ENCODE peak calls at places on chromosomes 13 and 19, in nine cellular contexts. M is astrocyte; O is SK-N-SH; Z is fibroblast of lung; J is stomach; B is CD4-positive, alpha-beta memory T cell; Q is foreskin fibroblast; V is cardiac fibroblast; S is colonic mucosa. C is an unnamed sample.

GRCh38 chr13:44116562-44117315 is 237.0 kb downstream of the LACC1 start:
- DNase-seq in M (no peak), O (no peak), Z (peak), J (no peak), B (no peak), Q (peak), V (peak), S (no peak), C (no peak)

GRCh38 chr13:97282705-97283104 is 60.6 kb downstream of the MBNL2 start:
- DNase-seq in M (peak), O (no peak), Z (peak), J (no peak), B (no peak), Q (no peak), V (no peak), S (no peak), C (no peak)

GRCh38 chr19:30596813-30597399 is 224.7 kb downstream of the ZNF536 start:
- DNase-seq in M (no peak), O (no peak), Z (no peak), J (no peak), B (no peak), Q (no peak), V (no peak), S (no peak), C (no peak)

GRCh38 chr13:110306960-110307696 is at the start of the genes COL4A1 and COL4A2:
- DNase-seq in M (peak), O (peak), Z (peak), J (no peak), B (no peak), Q (peak), V (peak), S (peak), C (no peak)

GRCh38 chr13:102726430-102726829 is 31.6 kb upstream of the METTL21C start:
- DNase-seq in M (no peak), O (no peak), Z (no peak), J (no peak), B (no peak), Q (no peak), V (no peak), S (no peak), C (peak)

GRCh38 chr19:29655648-29656335 is 9.5 kb upstream of the PLEKHF1 start:
- DNase-seq in M (no peak), O (no peak), Z (no peak), J (no peak), B (no peak), Q (no peak), V (no peak), S (no peak), C (no peak)

GRCh38 chr19:16608290-16608704 is 19.7 kb downstream of the MED26 start:
- DNase-seq in M (peak), O (no peak), Z (peak), J (no peak), B (no peak), Q (peak), V (peak), S (no peak), C (no peak)

GRCh38 chr19:39167461-39168257 is 29.1 kb upstream of the NCCRP1 start:
- DNase-seq in M (no peak), O (no peak), Z (no peak), J (peak), B (no peak), Q (no peak), V (no peak), S (peak), C (no peak)

GRCh38 chr13:91719033-91719432 is 320.6 kb downstream of the GPC5 start:
- DNase-seq in M (peak), O (no peak), Z (peak), J (no peak), B (no peak), Q (no peak), V (no peak), S (no peak), C (no peak)

GRCh38 chr19:7482584-7483439 is 6.0 kb downstream of the PEX11G start:
- DNase-seq in M (no peak), O (peak), Z (no peak), J (no peak), B (no peak), Q (peak), V (no peak), S (peak), C (no peak)

GRCh38 chr19:54203151-54203611 is 2.5 kb downstream of the RPS9 start:
- DNase-seq in M (no peak), O (no peak), Z (peak), J (peak), B (no peak), Q (no peak), V (no peak), S (peak), C (no peak)

GRCh38 chr13:45108716-45109706 is 11.3 kb upstream of the GTF2F2 start:
- DNase-seq in M (peak), O (no peak), Z (peak), J (no peak), B (no peak), Q (peak), V (peak), S (no peak), C (peak)

GRCh38 chr19:10566658-10567410 is 1.0 kb upstream of the KRI1 start:
- DNase-seq in M (no peak), O (no peak), Z (no peak), J (no peak), B (peak), Q (no peak), V (no peak), S (peak), C (peak)

GRCh38 chr13:29508874-29509249 is 86.6 kb downstream of the SLC7A1 start:
- DNase-seq in M (no peak), O (no peak), Z (no peak), J (no peak), B (no peak), Q (no peak), V (no peak), S (no peak), C (no peak)

GRCh38 chr13:50914301-50914700 is 4.7 kb downstream of the RNASEH2B start:
- DNase-seq in M (peak), O (no peak), Z (peak), J (no peak), B (no peak), Q (peak), V (peak), S (no peak), C (no peak)

GRCh38 chr13:107473255-107473654 is 742.1 kb downstream of the LIG4 start:
- DNase-seq in M (no peak), O (no peak), Z (no peak), J (no peak), B (no peak), Q (no peak), V (no peak), S (no peak), C (no peak)

GRCh38 chr19:48190288-48191284 is 20.1 kb downstream of the ZSWIM9 start:
- DNase-seq in M (peak), O (no peak), Z (peak), J (peak), B (peak), Q (peak), V (peak), S (no peak), C (no peak)

GRCh38 chr19:48490980-48491792 is 20.4 kb downstream of the LMTK3 start:
- DNase-seq in M (no peak), O (peak), Z (no peak), J (peak), B (peak), Q (peak), V (no peak), S (peak), C (peak)

GRCh38 chr13:99133230-99133629 is 67.4 kb upstream of the UBAC2 start:
- DNase-seq in M (no peak), O (no peak), Z (no peak), J (no peak), B (no peak), Q (no peak), V (no peak), S (no peak), C (no peak)

GRCh38 chr19:32203161-32203560 is 142.2 kb upstream of the ZNF507 start:
- DNase-seq in M (no peak), O (no peak), Z (no peak), J (no peak), B (no peak), Q (no peak), V (no peak), S (no peak), C (no peak)

GRCh38 chr13:33090755-33091454 is 74.7 kb downstream of the KL start:
- DNase-seq in M (no peak), O (no peak), Z (no peak), J (no peak), B (no peak), Q (no peak), V (no peak), S (no peak), C (no peak)

GRCh38 chr13:98945863-98946605 is 31.8 kb downstream of the DOCK9 start:
- DNase-seq in M (no peak), O (no peak), Z (no peak), J (no peak), B (no peak), Q (no peak), V (no peak), S (no peak), C (no peak)

GRCh38 chr19:45357445-45357783 is 13.0 kb downstream of the ERCC2 start:
- DNase-seq in M (no peak), O (no peak), Z (no peak), J (no peak), B (no peak), Q (no peak), V (no peak), S (no peak), C (no peak)

GRCh38 chr19:18603255-18603957 is 3.2 kb downstream of the CRLF1 start:
- DNase-seq in M (no peak), O (peak), Z (peak), J (no peak), B (no peak), Q (peak), V (peak), S (no peak), C (peak)

GRCh38 chr19:4267101-4267900 is 11.8 kb upstream of the SHD start:
- DNase-seq in M (no peak), O (peak), Z (peak), J (peak), B (peak), Q (peak), V (peak), S (peak), C (peak)

GRCh38 chr19:17069249-17069648 is 6.0 kb downstream of the HAUS8 start:
- DNase-seq in M (no peak), O (no peak), Z (no peak), J (no peak), B (no peak), Q (no peak), V (no peak), S (no peak), C (no peak)

GRCh38 chr13:73173160-73173905 is 114.5 kb downstream of the KLF5 start:
- DNase-seq in M (no peak), O (no peak), Z (no peak), J (no peak), B (no peak), Q (no peak), V (no peak), S (no peak), C (no peak)

GRCh38 chr13:36858285-36858684 is 39.3 kb downstream of the RFXAP start:
- DNase-seq in M (peak), O (peak), Z (peak), J (no peak), B (no peak), Q (peak), V (peak), S (no peak), C (peak)

GRCh38 chr19:35269425-35270117 is 809 bp downstream of the USF2 start:
- DNase-seq in M (peak), O (peak), Z (peak), J (peak), B (peak), Q (peak), V (peak), S (peak), C (peak)

GRCh38 chr19:43498233-43498830 is 6.2 kb downstream of the PHLDB3 start:
- DNase-seq in M (no peak), O (no peak), Z (no peak), J (no peak), B (no peak), Q (no peak), V (no peak), S (no peak), C (no peak)

GRCh38 chr19:49890349-49891311 is 6.1 kb downstream of the IL4I1 start:
- DNase-seq in M (no peak), O (peak), Z (no peak), J (peak), B (peak), Q (peak), V (no peak), S (peak), C (peak)

GRCh38 chr13:113838711-113839201 is 25.1 kb downstream of the GAS6 start:
- DNase-seq in M (no peak), O (no peak), Z (no peak), J (no peak), B (no peak), Q (peak), V (no peak), S (no peak), C (peak)

GRCh38 chr19:5953680-5954213 is 24.2 kb downstream of the RANBP3 start:
- DNase-seq in M (peak), O (no peak), Z (peak), J (no peak), B (peak), Q (no peak), V (peak), S (no peak), C (no peak)

GRCh38 chr19:3360494-3361383 is 5.6 kb upstream of the NFIC start:
- DNase-seq in M (no peak), O (peak), Z (peak), J (peak), B (peak), Q (peak), V (peak), S (peak), C (peak)

GRCh38 chr19:3638208-3639193 is 11.9 kb upstream of the CACTIN start:
- DNase-seq in M (no peak), O (no peak), Z (no peak), J (no peak), B (no peak), Q (no peak), V (no peak), S (no peak), C (no peak)

GRCh38 chr19:45153339-45154063 is 7.3 kb downstream of the NKPD1 start:
- DNase-seq in M (peak), O (peak), Z (peak), J (peak), B (peak), Q (peak), V (peak), S (peak), C (peak)

GRCh38 chr13:110722971-110723370 is 9.5 kb downstream of the ING1 start:
- DNase-seq in M (no peak), O (no peak), Z (no peak), J (no peak), B (no peak), Q (no peak), V (no peak), S (no peak), C (no peak)

GRCh38 chr13:32622827-32623226 is 36.6 kb downstream of the PDS5B start:
- DNase-seq in M (no peak), O (no peak), Z (no peak), J (no peak), B (no peak), Q (no peak), V (no peak), S (no peak), C (no peak)

GRCh38 chr19:29546583-29547190 is 20.9 kb downstream of the VSTM2B start:
- DNase-seq in M (no peak), O (peak), Z (no peak), J (no peak), B (no peak), Q (no peak), V (no peak), S (no peak), C (no peak)

GRCh38 chr19:54523403-54523802 is 20.8 kb downstream of the LAIR2 start:
- DNase-seq in M (no peak), O (no peak), Z (peak), J (no peak), B (no peak), Q (peak), V (peak), S (no peak), C (peak)

GRCh38 chr13:48414501-48414900 is 1.6 kb upstream of the LPAR6 start:
- DNase-seq in M (no peak), O (no peak), Z (no peak), J (no peak), B (no peak), Q (no peak), V (no peak), S (no peak), C (no peak)

GRCh38 chr13:48412100-48412556 is 785 bp downstream of the LPAR6 start:
- DNase-seq in M (no peak), O (no peak), Z (peak), J (no peak), B (no peak), Q (peak), V (peak), S (no peak), C (no peak)

GRCh38 chr13:48412881-48413351 is at the start of gene LPAR6:
- DNase-seq in M (peak), O (no peak), Z (peak), J (no peak), B (peak), Q (peak), V (peak), S (peak), C (no peak)

GRCh38 chr13:48410199-48410598 is 2.7 kb downstream of the LPAR6 start:
- DNase-seq in M (no peak), O (no peak), Z (no peak), J (no peak), B (no peak), Q (peak), V (no peak), S (no peak), C (no peak)

GRCh38 chr13:48411281-48412099 is 1.4 kb downstream of the LPAR6 start:
- DNase-seq in M (no peak), O (no peak), Z (peak), J (no peak), B (peak), Q (peak), V (peak), S (peak), C (no peak)
- H3K4me3 ChIP-seq in M (peak), O (no peak), Z (peak), J (peak), B (peak), Q (peak), V (peak), S (peak), C (no peak)

DNA sequence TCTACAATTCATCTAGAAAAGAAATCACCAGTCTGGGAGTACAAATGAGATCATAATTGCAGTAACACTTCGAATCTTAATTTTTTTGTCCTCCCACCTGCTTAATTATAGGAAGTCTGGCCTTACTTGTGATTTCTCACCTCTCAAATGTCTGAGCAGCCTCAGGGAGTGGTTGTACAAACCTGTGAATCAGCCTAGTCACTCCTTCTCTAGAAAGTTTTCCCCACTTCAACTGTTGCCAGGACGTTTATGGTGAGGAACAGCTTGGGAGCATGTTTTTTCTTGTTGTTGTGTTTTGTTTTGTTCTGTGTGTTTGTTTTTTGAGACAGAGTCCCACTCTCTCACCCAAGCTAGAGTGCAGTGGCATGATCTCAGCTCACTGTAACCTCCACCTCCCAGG is 50.3 kb upstream of the CLDN10 start:
- DNase-seq in M (no peak), O (no peak), Z (no peak), J (no peak), B (no peak), Q (no peak), V (no peak), S (no peak), C (no peak)
- H3K4me3 ChIP-seq in M (no peak), O (no peak), Z (no peak), J (no peak), B (no peak), Q (no peak), V (no peak), S (no peak), C (no peak)

GRCh38 chr19:13002389-13002898 is 7.2 kb downstream of the NFIX start:
- DNase-seq in M (no peak), O (peak), Z (no peak), J (peak), B (no peak), Q (peak), V (no peak), S (no peak), C (no peak)
- H3K4me3 ChIP-seq in M (no peak), O (no peak), Z (peak), J (peak), B (no peak), Q (peak), V (no peak), S (no peak), C (no peak)

DNA sequence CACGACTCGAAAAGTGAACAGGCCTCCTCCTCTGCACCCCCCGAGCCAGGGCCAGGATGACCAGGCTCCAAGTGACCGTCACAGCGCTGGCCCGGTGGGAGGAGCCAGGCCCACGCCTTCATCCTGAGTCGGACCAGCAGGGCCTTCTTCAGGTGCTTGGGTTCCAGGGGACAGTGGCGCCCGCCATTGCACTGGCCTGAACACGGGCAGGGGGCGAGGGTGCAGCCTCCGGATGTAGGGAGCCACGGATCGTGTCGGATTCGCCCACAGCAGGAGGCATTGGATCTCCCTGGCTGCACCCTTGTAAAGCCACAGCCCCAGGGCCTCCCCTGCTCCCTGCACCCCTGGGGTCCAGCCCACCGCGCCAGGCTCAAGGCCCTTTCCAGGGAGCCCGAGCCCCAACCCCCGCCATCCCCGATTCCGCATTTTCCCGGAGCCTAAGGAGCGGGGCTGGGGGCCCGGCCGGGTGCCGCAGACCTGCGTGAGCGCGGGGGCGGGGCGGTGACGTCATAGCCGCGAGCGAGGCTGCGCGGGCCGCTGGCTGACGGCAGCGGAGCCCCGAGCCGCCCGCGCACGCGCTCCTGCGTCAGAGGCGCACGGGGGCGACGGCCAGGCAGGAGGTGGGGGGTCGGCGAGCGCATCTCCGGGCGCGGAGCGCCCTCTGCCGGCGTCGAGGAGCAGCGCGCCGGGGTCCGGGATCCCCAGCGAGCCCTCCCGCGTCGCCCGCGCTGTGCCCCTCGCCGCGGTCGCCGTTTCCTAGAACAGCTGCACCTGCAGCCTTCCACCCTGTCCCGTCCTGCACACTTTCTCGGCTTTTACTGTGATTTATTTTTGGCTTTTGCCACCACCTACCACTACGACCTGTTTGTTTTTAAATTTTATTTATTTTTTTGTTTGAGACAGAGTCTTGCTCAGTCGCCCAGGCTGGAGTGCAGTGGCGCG is 1.5 kb upstream of the ATP5F1D start:
- DNase-seq in M (peak), O (peak), Z (peak), J (peak), B (peak), Q (peak), V (peak), S (peak), C (peak)
- H3K4me3 ChIP-seq in M (no peak), O (peak), Z (peak), J (peak), B (no peak), Q (peak), V (peak), S (peak), C (peak)

GRCh38 chr13:78524936-78525335 is 78.4 kb downstream of the POU4F1 start:
- DNase-seq in M (no peak), O (no peak), Z (no peak), J (no peak), B (no peak), Q (no peak), V (no peak), S (no peak), C (no peak)
- H3K4me3 ChIP-seq in M (no peak), O (no peak), Z (no peak), J (no peak), B (no peak), Q (no peak), V (no peak), S (no peak), C (no peak)

C was measured in GM12865.